ENCODE peak calls at places on chromosomes 13 and 19, in six cellular contexts. V is breast epithelium; A is GM23338; R is neural progenitor cell; I is CD4-positive, CD25-positive, alpha-beta regulatory T cell; M is astrocyte. S is an unnamed sample.

GRCh38 chr19:17184381-17184841 is 30.7 kb upstream of the USE1 start:
- DNase-seq in V (no peak), A (no peak), R (no peak), I (peak; percentile 79), M (no peak), S (no peak)

GRCh38 chr19:16470911-16471811 is 609 bp downstream of the EPS15L1 start:
- DNase-seq in V (no peak), A (peak; percentile 65), R (peak; percentile 44), I (peak; percentile 56), M (peak; percentile 30), S (peak; percentile 89)

GRCh38 chr19:16896913-16897571 is 8.2 kb downstream of the F2RL3 start:
- DNase-seq in V (peak; percentile 98), A (peak; percentile 97), R (peak; percentile 98), I (peak; percentile 85), M (peak; percentile 84), S (peak; percentile 95)

GRCh38 chr13:49530452-49530851 is 34.7 kb downstream of the PHF11 start:
- DNase-seq in V (no peak), A (no peak), R (no peak), I (no peak), M (no peak), S (no peak)

GRCh38 chr13:99911965-99912566 is 59.5 kb downstream of the ZIC5 start:
- DNase-seq in V (no peak), A (no peak), R (no peak), I (peak; percentile 91), M (no peak), S (no peak)

GRCh38 chr13:97367427-97367826 is 66.5 kb upstream of the RAP2A start:
- DNase-seq in V (no peak), A (peak; percentile 26), R (peak; percentile 59), I (no peak), M (peak; percentile 90), S (no peak)

GRCh38 chr13:64397699-64398098 is 2832.4 kb downstream of the PCDH9 start:
- DNase-seq in V (no peak), A (no peak), R (no peak), I (no peak), M (peak; percentile 10), S (no peak)

GRCh38 chr19:8515317-8515716 is 1.4 kb upstream of the ZNF414 start:
- DNase-seq in V (no peak), A (no peak), R (no peak), I (peak; percentile 68), M (no peak), S (no peak)

GRCh38 chr19:17325881-17326594 is 8.6 kb downstream of the ANO8 start:
- DNase-seq in V (no peak), A (no peak), R (no peak), I (no peak), M (no peak), S (peak; percentile 93)

GRCh38 chr13:51995677-51996551 is 15.3 kb downstream of the ATP7B start:
- DNase-seq in V (no peak), A (peak; percentile 33), R (peak; percentile 55), I (no peak), M (peak; percentile 18), S (no peak)

GRCh38 chr13:36567485-36567884 is 106.3 kb upstream of the SERTM1 start:
- DNase-seq in V (no peak), A (no peak), R (no peak), I (no peak), M (no peak), S (no peak)

GRCh38 chr19:10586396-10586795 is 716 bp downstream of the AP1M2 start:
- DNase-seq in V (no peak), A (no peak), R (no peak), I (no peak), M (no peak), S (no peak)

GRCh38 chr19:10583021-10583776 is 3.9 kb downstream of the AP1M2 start:
- DNase-seq in V (no peak), A (peak; percentile 27), R (no peak), I (no peak), M (no peak), S (no peak)

GRCh38 chr19:10587839-10588150 is 683 bp upstream of the AP1M2 start:
- DNase-seq in V (no peak), A (no peak), R (no peak), I (no peak), M (no peak), S (no peak)

GRCh38 chr19:10593148-10593547 is 6.0 kb upstream of the AP1M2 start:
- DNase-seq in V (no peak), A (no peak), R (no peak), I (no peak), M (no peak), S (no peak)

GRCh38 chr19:10587022-10587838 is at the start of gene AP1M2:
- DNase-seq in V (no peak), A (peak; percentile 94), R (no peak), I (no peak), M (no peak), S (no peak)
- H3K4me3 ChIP-seq in V (peak within 1 kb of the TSS; percentile 60), A (peak within 1 kb of the TSS; percentile 87), R (peak within 1 kb of the TSS; percentile 44), I (no peak within 1 kb of the TSS), M (no peak within 1 kb of the TSS), S (peak within 1 kb of the TSS; percentile 28)

DNA sequence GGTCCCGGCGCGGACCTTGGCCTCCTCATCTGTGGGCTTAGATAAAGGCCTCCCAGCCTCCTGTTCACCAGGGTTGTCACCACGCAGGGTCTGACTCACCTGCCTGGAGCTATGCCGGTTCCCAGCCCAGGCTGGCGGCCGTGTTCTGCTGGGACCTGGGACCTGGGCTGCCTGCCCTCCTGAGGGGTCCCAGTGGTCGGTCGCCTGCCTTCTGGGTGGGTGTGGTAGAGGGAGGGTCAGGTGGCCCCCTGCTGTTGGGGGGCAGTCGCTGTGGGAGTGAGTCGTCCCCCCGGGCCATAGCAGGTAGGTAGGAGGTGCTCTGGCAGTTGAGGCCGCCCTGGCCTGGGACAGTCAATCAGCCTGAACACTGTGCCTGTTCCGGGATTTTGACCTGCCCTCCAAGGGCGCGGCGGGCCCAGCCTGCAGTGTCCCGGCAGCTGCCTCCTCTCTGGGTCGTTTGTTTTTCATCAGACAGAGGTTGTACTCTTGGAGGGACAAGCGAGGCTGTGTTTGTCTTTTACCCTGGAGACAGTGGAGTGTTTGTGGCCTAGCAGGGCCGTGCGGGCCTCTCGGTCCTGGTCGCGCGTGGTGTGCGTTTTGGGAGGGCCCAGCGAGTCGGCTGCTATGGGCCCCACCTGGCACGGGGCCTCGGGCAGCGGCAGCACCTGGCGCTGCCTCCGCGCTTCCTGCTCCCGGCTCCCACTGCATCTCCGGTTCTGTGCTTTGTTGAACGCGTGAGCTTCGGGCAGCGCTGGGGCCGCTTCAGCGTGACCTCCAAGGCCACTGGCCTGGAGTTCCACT is 2.6 kb downstream of the ADAT3 start:
- DNase-seq in V (no peak), A (no peak), R (no peak), I (no peak), M (no peak), S (no peak)
- H3K4me3 ChIP-seq in V (peak overlapping the region; percentile 52), A (no peak overlapping the region), R (no peak overlapping the region), I (no peak overlapping the region), M (no peak overlapping the region), S (no peak overlapping the region)

GRCh38 chr13:21898461-21898860 is 227.6 kb downstream of the FGF9 start:
- DNase-seq in V (no peak), A (no peak), R (no peak), I (no peak), M (no peak), S (no peak)

GRCh38 chr13:21901326-21901725 is 230.5 kb downstream of the FGF9 start:
- DNase-seq in V (no peak), A (no peak), R (no peak), I (no peak), M (no peak), S (no peak)

GRCh38 chr13:21898990-21899389 is 228.1 kb downstream of the FGF9 start:
- DNase-seq in V (no peak), A (peak; percentile 21), R (no peak), I (no peak), M (no peak), S (no peak)

GRCh38 chr13:21902709-21903098 is 231.8 kb downstream of the FGF9 start:
- DNase-seq in V (no peak), A (no peak), R (no peak), I (no peak), M (no peak), S (no peak)

DNA sequence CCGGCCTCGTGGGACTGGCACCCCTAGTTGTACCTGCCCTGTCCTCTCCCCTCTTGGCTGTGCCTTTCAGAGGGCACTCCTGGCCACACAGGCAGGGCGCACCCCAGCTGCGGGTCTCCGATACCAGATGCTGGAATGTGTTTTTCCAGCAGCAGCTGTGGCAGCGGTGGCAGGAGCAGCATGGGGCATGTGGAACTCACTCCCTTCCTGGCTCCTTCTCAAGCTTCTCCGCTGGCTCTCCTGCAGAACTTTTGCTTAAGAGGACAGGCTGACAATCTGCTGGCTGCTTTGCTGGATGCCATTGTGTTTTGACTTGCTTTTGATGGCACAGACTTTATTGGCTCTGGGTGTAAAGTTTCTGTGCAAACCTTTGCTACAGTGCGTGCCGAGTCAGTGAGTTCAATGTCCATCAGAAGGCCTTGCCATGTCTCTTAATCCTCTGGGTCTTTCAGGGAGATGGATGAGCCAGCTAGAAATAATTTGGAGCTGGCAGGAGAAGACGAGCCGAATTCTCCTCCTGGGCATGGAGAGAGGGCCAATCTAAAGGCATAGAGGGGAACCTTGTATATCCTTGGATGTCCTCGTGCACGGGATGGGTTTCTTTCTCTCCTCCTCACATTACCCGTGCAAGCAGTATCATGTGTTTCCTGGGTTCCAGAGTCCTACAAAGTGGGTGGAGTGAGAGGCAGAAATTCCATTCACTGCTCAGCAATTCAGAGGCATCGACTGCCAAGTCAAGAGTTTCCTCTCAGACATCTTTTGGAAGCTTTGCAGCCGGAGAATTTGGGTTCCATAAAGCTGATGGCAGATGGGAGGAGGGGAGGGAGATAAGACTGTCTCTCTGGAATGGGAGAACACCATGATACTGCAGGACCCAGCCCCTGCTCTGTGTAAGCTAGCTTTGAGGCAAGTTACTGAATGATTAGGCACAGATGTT is 231.2 kb downstream of the FGF9 start:
- DNase-seq in V (no peak), A (no peak), R (no peak), I (no peak), M (no peak), S (no peak)
- H3K4me3 ChIP-seq in V (no peak overlapping the region), A (no peak overlapping the region), R (no peak overlapping the region), I (no peak overlapping the region), M (no peak overlapping the region), S (no peak overlapping the region)

GRCh38 chr13:30802501-30802900 is 67.2 kb downstream of the ALOX5AP start:
- DNase-seq in V (no peak), A (no peak), R (no peak), I (no peak), M (no peak), S (no peak)
- H3K4me3 ChIP-seq in V (peak overlapping the region; percentile 69), A (no peak overlapping the region), R (no peak overlapping the region), I (no peak overlapping the region), M (no peak overlapping the region), S (no peak overlapping the region)